ENCODE peak calls at places on chromosome X, in eight cellular contexts. X is colonic mucosa; C is heart right ventricle; S is MM.1S; Q is astrocyte; J is CD4-positive, alpha-beta memory T cell; E is PC-9; O is cardiac muscle cell. D is an unnamed sample.

GRCh38 chrX:24266996-24267395 is 46.9 kb downstream of the SUPT20HL2 start:
- DNase-seq in E (no peak), O (no peak), C (no peak), S (no peak), Q (peak; percentile 42), X (no peak), J (no peak), D (peak; percentile 29)

GRCh38 chrX:14598330-14598729 is 69.0 kb downstream of the GLRA2 start:
- DNase-seq in Q (peak; percentile 1), S (no peak), C (no peak), E (no peak), O (no peak), J (no peak), X (no peak), D (no peak)

GRCh38 chrX:20267924-20268701 is 1.4 kb upstream of the RPS6KA3 start:
- DNase-seq in S (no peak), C (peak; percentile 38), E (no peak), O (peak; percentile 63), J (no peak), X (peak; percentile 51), Q (peak; percentile 16), D (no peak)

GRCh38 chrX:72121381-72121780 is 10.3 kb downstream of the RTL5 start:
- DNase-seq in J (peak; percentile 46), E (no peak), X (peak; percentile 32), C (peak; percentile 76), O (peak; percentile 63), S (peak; percentile 63), Q (peak; percentile 77), D (peak; percentile 39)

GRCh38 chrX:108268434-108269080 is 169.7 kb downstream of the COL4A6 start:
- DNase-seq in O (no peak), Q (peak; percentile 37), C (no peak), S (no peak), J (no peak), X (no peak), E (no peak), D (peak; percentile 54)

GRCh38 chrX:148426467-148426866 is 74.0 kb upstream of the AFF2 start:
- DNase-seq in Q (no peak), O (no peak), J (no peak), X (no peak), C (no peak), S (no peak), E (no peak), D (no peak)

GRCh38 chrX:2584659-2585470 is 84.1 kb upstream of the DHRSX start:
- DNase-seq in Q (no peak), C (no peak), X (no peak), J (no peak), S (no peak), E (no peak), O (no peak), D (peak; percentile 31)

GRCh38 chrX:100445593-100445992 is 35.5 kb upstream of the PCDH19 start:
- DNase-seq in X (no peak), J (no peak), O (no peak), Q (no peak), E (no peak), S (no peak), C (no peak), D (peak; percentile 2)

GRCh38 chrX:24260827-24261550 is 52.9 kb downstream of the SUPT20HL2 start:
- DNase-seq in S (no peak), E (no peak), X (peak; percentile 46), C (peak; percentile 27), J (no peak), Q (peak; percentile 31), O (peak; percentile 82), D (no peak)

GRCh38 chrX:77014655-77015377 is 432.4 kb upstream of the FGF16 start:
- DNase-seq in X (no peak), S (no peak), O (no peak), J (no peak), E (no peak), Q (no peak), C (no peak), D (no peak)

GRCh38 chrX:1558761-1559468 is 21.9 kb upstream of the P2RY8 start:
- DNase-seq in Q (no peak), S (no peak), O (no peak), E (no peak), C (no peak), X (no peak), J (no peak), D (no peak)

GRCh38 chrX:102745513-102746133 is 25.1 kb downstream of the GPRASP3 start:
- DNase-seq in Q (no peak), X (no peak), O (peak; percentile 4), S (no peak), C (no peak), E (no peak), J (no peak), D (no peak)

GRCh38 chrX:127302841-127303240 is 483.3 kb downstream of the PRR32 start:
- DNase-seq in C (no peak), Q (no peak), J (no peak), S (no peak), E (no peak), X (no peak), O (no peak), D (no peak)

GRCh38 chrX:39836802-39837420 is 260.8 kb downstream of the BCOR start:
- DNase-seq in C (no peak), O (no peak), S (no peak), X (no peak), J (no peak), Q (no peak), E (no peak), D (no peak)

GRCh38 chrX:24643116-24643515 is 4.0 kb downstream of the PCYT1B start:
- DNase-seq in E (peak; percentile 45), J (no peak), Q (no peak), S (no peak), X (no peak), O (no peak), C (no peak), D (peak; percentile 35)

GRCh38 chrX:40247848-40248622 is 150.3 kb upstream of the BCOR start:
- DNase-seq in Q (no peak), E (no peak), J (no peak), S (no peak), X (no peak), C (no peak), O (peak; percentile 21), D (no peak)

GRCh38 chrX:1754077-1754476 is 139.2 kb downstream of the ASMT start:
- DNase-seq in S (no peak), C (no peak), E (no peak), O (no peak), J (no peak), X (no peak), Q (peak; percentile 49), D (no peak)

GRCh38 chrX:48698306-48698705 is 1.8 kb downstream of the SUV39H1 start:
- DNase-seq in S (no peak), E (no peak), X (no peak), O (no peak), J (no peak), C (no peak), Q (no peak), D (no peak)

GRCh38 chrX:71128915-71129765 is 10.7 kb downstream of the MED12 start:
- DNase-seq in O (peak; percentile 68), X (peak; percentile 74), E (peak; percentile 49), S (peak; percentile 54), Q (peak; percentile 16), J (peak; percentile 78), C (peak; percentile 44), D (peak; percentile 31)

GRCh38 chrX:24965400-24965799 is 50.4 kb downstream of the ARX start:
- DNase-seq in E (no peak), Q (no peak), X (no peak), J (no peak), O (no peak), C (no peak), S (no peak), D (no peak)

GRCh38 chrX:24728530-24728929 is 34.8 kb downstream of the POLA1 start:
- DNase-seq in S (no peak), E (no peak), O (no peak), C (no peak), J (no peak), X (no peak), Q (no peak), D (no peak)

GRCh38 chrX:153888344-153888743 is 2.4 kb upstream of the L1CAM start:
- DNase-seq in S (no peak), C (no peak), Q (no peak), X (no peak), O (no peak), E (no peak), J (no peak), D (no peak)
- H3K4me1 ChIP-seq in S (no peaks in the 10 kb centered on the region), C (no peaks in the 10 kb centered on the region), Q (no peaks in the 10 kb centered on the region), X (no peaks in the 10 kb centered on the region), O (no peaks in the 10 kb centered on the region), E (peaks cover 12% of the 10 kb centered on the region), J (peaks cover 9% of the 10 kb centered on the region), D (peaks cover 14% of the 10 kb centered on the region)

DNA sequence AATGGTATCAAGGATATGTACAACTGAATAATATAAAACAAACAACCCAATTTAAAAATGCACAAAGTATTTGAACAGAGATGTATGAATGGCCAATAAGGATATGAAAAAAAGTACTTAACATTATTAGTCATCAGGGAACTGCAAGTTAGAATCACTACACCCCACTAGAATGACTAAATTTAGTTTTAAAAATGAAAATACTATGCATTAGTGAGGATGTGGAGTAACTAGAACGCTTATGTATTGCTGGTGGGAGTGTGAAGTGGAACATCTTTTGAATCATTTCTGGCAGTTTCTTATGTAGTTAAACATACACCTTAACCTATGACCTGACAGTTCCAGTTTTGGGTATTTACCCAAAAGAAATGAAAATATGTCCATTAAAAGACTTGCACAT is 13.0 kb upstream of the SLC16A2 start:
- DNase-seq in J (no peak), C (no peak), O (no peak), X (no peak), S (no peak), E (no peak), Q (no peak), D (no peak)
- H3K4me1 ChIP-seq in J (no peaks in the 10 kb centered on the region), C (no peaks in the 10 kb centered on the region), O (no peaks in the 10 kb centered on the region), X (no peaks in the 10 kb centered on the region), S (no peaks in the 10 kb centered on the region), E (no peaks in the 10 kb centered on the region), Q (no peaks in the 10 kb centered on the region), D (no peaks in the 10 kb centered on the region)

GRCh38 chrX:129737921-129738320 is 858 bp upstream of the XPNPEP2 start:
- DNase-seq in O (peak; percentile 44), X (no peak), Q (peak; percentile 35), S (no peak), C (no peak), E (no peak), J (no peak), D (peak; percentile 55)
- H3K4me1 ChIP-seq in O (no peaks in the 10 kb centered on the region), X (no peaks in the 10 kb centered on the region), Q (no peaks in the 10 kb centered on the region), S (no peaks in the 10 kb centered on the region), C (no peaks in the 10 kb centered on the region), E (peaks cover 17% of the 10 kb centered on the region), J (peaks cover 29% of the 10 kb centered on the region), D (no peaks in the 10 kb centered on the region)

GRCh38 chrX:17499512-17499911 is 124.5 kb downstream of the NHS start:
- DNase-seq in C (no peak), Q (no peak), E (no peak), J (no peak), S (no peak), O (no peak), X (no peak), D (no peak)

GRCh38 chrX:17494231-17494630 is 119.2 kb downstream of the NHS start:
- DNase-seq in E (no peak), Q (no peak), X (no peak), O (no peak), J (no peak), S (no peak), C (no peak), D (no peak)

GRCh38 chrX:17497193-17497592 is 122.2 kb downstream of the NHS start:
- DNase-seq in J (no peak), S (no peak), Q (no peak), X (no peak), E (no peak), C (no peak), O (no peak), D (peak; percentile 12)

GRCh38 chrX:17496407-17496806 is 121.4 kb downstream of the NHS start:
- DNase-seq in X (no peak), Q (no peak), O (no peak), S (no peak), E (peak; percentile 73), C (no peak), J (no peak), D (peak; percentile 49)

GRCh38 chrX:17495052-17495451 is 120.1 kb downstream of the NHS start:
- DNase-seq in Q (no peak), O (no peak), X (no peak), J (no peak), E (no peak), S (no peak), C (no peak), D (no peak)
- H3K4me1 ChIP-seq in Q (peaks cover 7% of the 10 kb centered on the region), O (no peaks in the 10 kb centered on the region), X (no peaks in the 10 kb centered on the region), J (no peaks in the 10 kb centered on the region), E (peaks cover 70% of the 10 kb centered on the region), S (no peaks in the 10 kb centered on the region), C (no peaks in the 10 kb centered on the region), D (peaks cover 8% of the 10 kb centered on the region)